ENCODE peak calls at places on chromosomes 4 and X, in nine cellular contexts. F is GM23338, E is A549, X is GM12878, D is Panc1, N is SK-N-SH, A is HL-60, Z is HepG2, P is K562. U is an unnamed sample.

GRCh38 chrX:13597928-13598327 is 28.5 kb downstream of the EGFL6 start:
- DNase-seq in F (no peak), E (peak), X (no peak), D (no peak), N (no peak), A (no peak), Z (no peak), P (no peak), U (no peak)

GRCh38 chr4:57443308-57444243 is 333.4 kb upstream of the IGFBP7 start:
- DNase-seq in F (no peak), E (no peak), X (no peak), D (no peak), N (no peak), A (no peak), Z (no peak), P (no peak), U (no peak)

GRCh38 chr4:15521442-15522039 is 51.9 kb downstream of the CC2D2A start:
- DNase-seq in F (no peak), E (no peak), X (no peak), D (no peak), N (no peak), A (no peak), Z (no peak), P (peak), U (no peak)

GRCh38 chr4:91283726-91284125 is 1020.0 kb upstream of the GRID2 start:
- DNase-seq in F (no peak), E (no peak), X (no peak), D (no peak), N (no peak), A (no peak), Z (no peak), P (no peak), U (no peak)

GRCh38 chr4:184115399-184115798 is 102.3 kb downstream of the ENPP6 start:
- DNase-seq in F (no peak), E (no peak), X (no peak), D (no peak), N (no peak), A (no peak), Z (no peak), P (no peak), U (no peak)

GRCh38 chr4:15250021-15250441 is 177.8 kb upstream of the C1QTNF7 start:
- DNase-seq in F (no peak), E (no peak), X (no peak), D (no peak), N (no peak), A (no peak), Z (no peak), P (no peak), U (no peak)

GRCh38 chrX:46715997-46716396 is 42.9 kb downstream of the SLC9A7 start:
- DNase-seq in F (no peak), E (no peak), X (no peak), D (no peak), N (no peak), A (no peak), Z (no peak), P (no peak), U (no peak)

GRCh38 chrX:30689116-30689515 is 35.9 kb downstream of the GK start:
- DNase-seq in F (no peak), E (no peak), X (no peak), D (no peak), N (no peak), A (no peak), Z (no peak), P (no peak), U (no peak)

GRCh38 chr4:157741642-157742041 is 431.2 kb downstream of the GASK1B start:
- DNase-seq in F (no peak), E (no peak), X (no peak), D (no peak), N (no peak), A (no peak), Z (no peak), P (no peak), U (no peak)

GRCh38 chr4:96993528-96993927 is 1149.7 kb downstream of the STPG2 start:
- DNase-seq in F (peak), E (no peak), X (no peak), D (no peak), N (no peak), A (no peak), Z (no peak), P (no peak), U (no peak)

GRCh38 chr4:128623508-128624215 is 185.8 kb upstream of the JADE1 start:
- DNase-seq in F (no peak), E (no peak), X (no peak), D (no peak), N (no peak), A (no peak), Z (no peak), P (no peak), U (no peak)

GRCh38 chr4:56342746-56343145 is 44.5 kb downstream of the AASDH start:
- DNase-seq in F (no peak), E (no peak), X (no peak), D (no peak), N (no peak), A (no peak), Z (no peak), P (no peak), U (no peak)

DNA sequence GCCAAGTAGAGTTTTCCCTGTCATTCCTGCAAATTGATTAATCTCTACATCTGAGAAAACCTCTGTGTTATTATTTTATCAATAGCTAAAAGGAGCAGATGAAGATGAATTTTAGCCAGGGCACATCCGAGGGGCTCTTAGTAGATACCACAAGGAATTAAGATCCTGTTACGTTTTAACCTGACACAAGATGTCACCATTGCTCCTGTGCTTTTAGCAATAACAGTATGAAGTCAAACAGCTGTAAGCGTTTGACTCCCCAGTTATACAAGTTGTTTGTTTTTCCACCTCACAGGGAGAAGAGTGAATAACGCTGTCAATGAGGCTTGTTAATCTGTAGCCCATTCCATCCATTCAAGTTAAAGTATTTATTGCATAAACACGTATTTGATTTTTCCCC is 76.0 kb upstream of the AP1S2 start:
- DNase-seq in F (peak), E (peak), X (peak), D (no peak), N (peak), A (no peak), Z (no peak), P (peak), U (no peak)
- TF ChIP-seq REST in F (no peak), E (no peak), X (no peak), D (no peak), N (no peak), A (no peak), Z (no peak), P (no peak), U (no peak)

GRCh38 chr4:98546910-98547544 is 111.4 kb downstream of the TSPAN5 start:
- DNase-seq in F (peak), E (no peak), X (no peak), D (no peak), N (no peak), A (no peak), Z (no peak), P (no peak), U (no peak)
- TF ChIP-seq CTCF in F (no peak), E (no peak), X (no peak), D (no peak), N (no peak), A (no peak), Z (no peak), P (no peak), U (no peak)

GRCh38 chr4:98006060-98006459 is 137.2 kb downstream of the STPG2 start:
- DNase-seq in F (no peak), E (no peak), X (no peak), D (no peak), N (no peak), A (no peak), Z (no peak), P (no peak), U (no peak)
- TF ChIP-seq REST in F (no peak), E (no peak), X (no peak), D (no peak), N (no peak), A (no peak), Z (no peak), P (no peak), U (no peak)

GRCh38 chr4:80226091-80226490 is 28.8 kb downstream of the PRDM8 start:
- DNase-seq in F (no peak), E (no peak), X (no peak), D (no peak), N (no peak), A (no peak), Z (no peak), P (no peak), U (no peak)
- TF ChIP-seq CTCF in F (no peak), E (no peak), X (no peak), D (no peak), N (no peak), A (no peak), Z (no peak), P (no peak), U (no peak)

DNA sequence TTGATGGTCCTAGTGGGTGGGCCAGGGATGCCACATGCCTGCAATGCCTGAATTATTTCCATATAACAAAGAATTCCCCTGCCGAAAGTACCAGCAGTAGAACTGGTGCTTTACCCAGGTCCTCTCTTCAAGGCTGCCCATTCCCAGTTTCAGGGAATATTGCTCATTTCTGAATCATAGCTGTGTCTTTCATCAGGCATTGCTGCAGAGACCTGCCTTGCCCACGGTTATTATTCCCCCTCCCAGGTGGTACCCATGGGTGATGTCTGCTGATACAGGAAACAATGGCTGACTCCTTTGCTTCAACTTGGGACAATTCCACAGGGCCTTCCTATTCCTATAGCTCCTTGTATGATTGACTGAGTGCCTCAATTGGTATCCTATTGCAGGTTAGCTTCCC is 9.7 kb upstream of the IQCM start:
- DNase-seq in F (no peak), E (no peak), X (no peak), D (no peak), N (no peak), A (no peak), Z (no peak), P (no peak), U (no peak)
- TF ChIP-seq REST in F (no peak), E (no peak), X (no peak), D (no peak), N (no peak), A (no peak), Z (no peak), P (no peak), U (no peak)

DNA sequence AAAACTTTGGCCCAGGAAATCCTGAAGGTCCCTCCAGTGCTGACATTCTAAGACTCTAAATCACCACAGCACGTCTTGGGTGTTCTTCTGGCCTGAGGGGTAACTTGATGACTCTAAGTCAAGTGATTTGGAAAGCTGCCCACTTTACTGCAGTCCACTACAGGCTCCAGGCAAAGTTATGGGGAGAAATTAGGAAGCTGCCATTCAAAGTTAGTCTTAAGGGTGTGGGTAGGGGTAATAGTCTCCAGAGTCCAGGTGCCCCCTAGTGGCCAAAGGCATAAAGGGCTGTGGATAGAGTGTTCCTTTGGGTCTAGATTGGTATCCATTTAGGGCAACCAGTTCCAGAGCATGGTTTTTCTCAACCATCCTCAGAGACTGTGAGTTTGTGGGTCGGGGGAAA is 38.7 kb upstream of the SLC16A2 start:
- DNase-seq in F (peak), E (peak), X (peak), D (peak), N (peak), A (peak), Z (peak), P (peak), U (peak)
- TF ChIP-seq CTCF in F (peak), E (peak), X (peak), D (peak), N (peak), A (peak), Z (peak), P (peak), U (peak)

GRCh38 chrX:43882294-43882681 is at the start of gene MAOB:
- DNase-seq in F (peak), E (no peak), X (no peak), D (no peak), N (peak), A (no peak), Z (peak), P (peak), U (no peak)
- TF ChIP-seq REST in F (no peak), E (no peak), X (no peak), D (no peak), N (no peak), A (no peak), Z (no peak), P (no peak), U (no peak)

GRCh38 chrX:48818866-48819265 is 7.4 kb upstream of the ERAS start:
- DNase-seq in F (no peak), E (no peak), X (no peak), D (no peak), N (no peak), A (no peak), Z (no peak), P (no peak), U (no peak)
- TF ChIP-seq CTCF in F (no peak), E (no peak), X (no peak), D (no peak), N (no peak), A (no peak), Z (no peak), P (no peak), U (no peak)

GRCh38 chr4:138164218-138164617 is 77.9 kb downstream of the SLC7A11 start:
- DNase-seq in F (no peak), E (no peak), X (no peak), D (no peak), N (no peak), A (no peak), Z (no peak), P (no peak), U (no peak)
- TF ChIP-seq REST in F (no peak), E (no peak), X (no peak), D (no peak), N (no peak), A (no peak), Z (no peak), P (no peak), U (no peak)

U was measured in HCT116.